ENCODE peak calls at places on chromosome 11, in six cellular contexts. H is PC-3, P is A549, M is cardiac fibroblast, J is colonic mucosa, S is Caco-2. N is an unnamed sample.

GRCh38 chr11:96213500-96213899 is 129.5 kb downstream of the MAML2 start:
- DNase-seq in P (no peak), M (peak; percentile 87), H (peak; percentile 69), S (no peak), J (no peak), N (no peak)

GRCh38 chr11:101862410-101863233 is 52.2 kb upstream of the CEP126 start:
- DNase-seq in J (peak; percentile 20), H (peak; percentile 71), S (peak; percentile 81), M (peak; percentile 81), P (peak; percentile 44), N (peak; percentile 26)

GRCh38 chr11:45897556-45897955 is 9.5 kb downstream of the FREY1 start:
- DNase-seq in P (no peak), M (no peak), S (no peak), J (no peak), H (no peak), N (no peak)

GRCh38 chr11:126914941-126915340 is 85.6 kb downstream of the KIRREL3 start:
- DNase-seq in S (no peak), H (no peak), M (no peak), P (no peak), J (no peak), N (no peak)

GRCh38 chr11:114782650-114783310 is 104.5 kb downstream of the NXPE2 start:
- DNase-seq in S (peak; percentile 53), M (no peak), J (no peak), H (no peak), P (no peak), N (no peak)

GRCh38 chr11:104443387-104443786 is 279.4 kb upstream of the PDGFD start:
- DNase-seq in S (no peak), J (no peak), P (no peak), H (peak; percentile 52), M (no peak), N (no peak)

GRCh38 chr11:125175896-125176575 is 11.5 kb downstream of the PKNOX2 start:
- DNase-seq in M (no peak), P (no peak), S (no peak), J (no peak), H (no peak), N (no peak)

GRCh38 chr11:76589477-76589876 is 81.1 kb downstream of the LRRC32 start:
- DNase-seq in S (no peak), H (no peak), J (no peak), P (no peak), M (no peak), N (no peak)

GRCh38 chr11:115581871-115582639 is 77.8 kb upstream of the CADM1 start:
- DNase-seq in S (peak; percentile 72), P (no peak), H (no peak), J (peak; percentile 53), M (no peak), N (no peak)

GRCh38 chr11:11032072-11032471 is 174.2 kb upstream of the ZBED5 start:
- DNase-seq in P (no peak), S (no peak), M (no peak), J (no peak), H (no peak), N (no peak)

GRCh38 chr11:5605849-5606248 is 9.4 kb downstream of the TRIM6 start:
- DNase-seq in M (peak; percentile 92), S (no peak), H (peak; percentile 59), J (no peak), P (no peak), N (no peak)

GRCh38 chr11:25593221-25593620 is 738.7 kb upstream of the ANO3 start:
- DNase-seq in H (no peak), P (no peak), M (no peak), J (no peak), S (no peak), N (no peak)

GRCh38 chr11:28529046-28529445 is 420.9 kb downstream of the METTL15 start:
- DNase-seq in M (peak; percentile 25), S (no peak), J (no peak), H (no peak), P (no peak), N (no peak)

GRCh38 chr11:36699271-36699670 is 101.2 kb upstream of the RAG2 start:
- DNase-seq in M (no peak), J (no peak), H (no peak), P (no peak), S (no peak), N (no peak)

GRCh38 chr11:109077340-109077927 is 344.6 kb upstream of the C11orf87 start:
- DNase-seq in H (no peak), S (no peak), P (no peak), J (no peak), M (no peak), N (no peak)

GRCh38 chr11:91926967-91927366 is 297.7 kb upstream of the FAT3 start:
- DNase-seq in H (no peak), P (no peak), J (no peak), S (no peak), M (no peak), N (peak; percentile 51)

GRCh38 chr11:64568041-64568571 is 22.9 kb upstream of the SLC22A12 start:
- DNase-seq in J (no peak), H (no peak), S (no peak), M (no peak), P (no peak), N (no peak)

GRCh38 chr11:45811109-45811435 is 6.1 kb downstream of the SLC35C1 start:
- DNase-seq in H (no peak), S (no peak), P (no peak), J (no peak), M (no peak), N (no peak)

GRCh38 chr11:131430466-131431176 is 60.2 kb downstream of the NTM start:
- DNase-seq in J (no peak), H (peak; percentile 12), M (no peak), P (no peak), S (no peak), N (no peak)

GRCh38 chr11:111081021-111081511 is 164.5 kb upstream of the POU2AF2 start:
- DNase-seq in S (no peak), M (peak; percentile 15), J (no peak), H (no peak), P (no peak), N (no peak)

GRCh38 chr11:29125621-29126020 is 891.2 kb downstream of the KCNA4 start:
- DNase-seq in S (no peak), M (no peak), J (no peak), P (no peak), H (no peak), N (no peak)

GRCh38 chr11:36091256-36091811 is 147.5 kb downstream of the LDLRAD3 start:
- DNase-seq in S (no peak), H (no peak), P (no peak), M (peak; percentile 79), J (no peak), N (no peak)

DNA sequence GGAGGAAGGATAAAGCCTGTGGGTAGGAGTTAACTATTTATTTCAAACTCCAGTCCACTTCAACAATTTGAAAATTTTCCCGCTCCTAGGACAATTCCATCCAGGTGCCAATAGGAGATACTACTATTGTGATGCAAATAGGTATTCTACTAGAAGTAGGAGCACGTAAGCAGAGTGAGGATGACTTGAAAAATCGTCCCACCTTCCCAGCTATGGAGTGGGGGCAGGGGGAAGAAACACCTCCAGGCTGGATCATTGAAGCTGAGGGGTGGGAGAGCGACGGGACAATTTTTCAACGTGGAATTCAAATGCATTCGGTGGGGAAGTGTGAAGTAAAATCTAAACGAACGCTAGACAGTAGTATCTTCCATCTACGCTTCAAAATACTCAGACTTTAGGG is 612 bp upstream of the ARHGAP42 start:
- DNase-seq in P (no peak), H (no peak), J (no peak), M (no peak), S (no peak), N (no peak)
- H3K4me3 ChIP-seq in P (peak overlapping the region; percentile 77), H (peak overlapping the region; percentile 87), J (peak overlapping the region; percentile 72), M (no peak overlapping the region), S (peak overlapping the region; percentile 85), N (peak overlapping the region; percentile 84)

DNA sequence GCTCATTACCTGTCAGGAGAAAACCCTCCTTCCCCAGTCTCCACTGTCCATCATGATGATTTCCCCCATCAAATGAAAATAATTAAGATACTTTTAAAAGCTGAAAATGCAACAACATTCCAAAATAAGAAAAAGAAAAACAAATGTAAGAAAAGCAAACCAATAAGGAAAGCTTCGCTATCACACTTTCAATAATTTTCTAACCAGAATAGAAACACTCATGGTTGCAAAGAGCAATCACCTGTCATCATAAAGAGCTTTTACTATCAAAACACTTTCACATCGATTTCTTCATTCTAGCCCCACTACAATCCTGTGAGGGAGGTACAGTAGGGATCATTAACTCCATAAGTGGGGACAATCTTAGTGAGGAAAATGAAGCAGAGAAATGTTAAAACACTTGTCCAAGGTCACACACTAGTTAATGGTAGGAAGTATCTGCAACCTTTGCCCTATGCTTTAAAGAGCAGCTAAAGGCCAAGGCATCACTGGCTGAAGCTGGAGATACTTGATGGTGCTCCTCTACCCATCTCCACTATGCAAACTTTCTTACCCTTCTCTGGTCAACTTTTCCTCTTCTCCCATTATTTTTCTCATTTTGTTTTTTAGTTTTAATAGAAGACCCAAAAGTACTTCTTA is 2.6 kb downstream of the RBM4B start:
- DNase-seq in P (no peak), S (no peak), H (no peak), J (no peak), M (no peak), N (no peak)
- H3K4me3 ChIP-seq in P (no peak overlapping the region), S (no peak overlapping the region), H (peak overlapping the region; percentile 68), J (no peak overlapping the region), M (no peak overlapping the region), N (no peak overlapping the region)

GRCh38 chr11:81222491-81222890 is 1511.2 kb downstream of the FAM181B start:
- DNase-seq in M (no peak), J (no peak), H (no peak), P (no peak), S (no peak), N (no peak)

GRCh38 chr11:81219661-81220060 is 1514.0 kb downstream of the FAM181B start:
- DNase-seq in S (no peak), P (no peak), M (no peak), H (no peak), J (no peak), N (no peak)

GRCh38 chr11:81224396-81224795 is 1509.3 kb downstream of the FAM181B start:
- DNase-seq in P (no peak), S (no peak), H (no peak), M (no peak), J (no peak), N (peak; percentile 4)

GRCh38 chr11:81220166-81220895 is 1513.3 kb downstream of the FAM181B start:
- DNase-seq in P (no peak), J (no peak), H (no peak), M (no peak), S (no peak), N (no peak)

GRCh38 chr11:81218440-81218839 is 1515.2 kb downstream of the FAM181B start:
- DNase-seq in S (no peak), P (no peak), H (no peak), J (no peak), M (no peak), N (no peak)
- H3K4me3 ChIP-seq in S (no peak overlapping the region), P (no peak overlapping the region), H (no peak overlapping the region), J (no peak overlapping the region), M (no peak overlapping the region), N (no peak overlapping the region)

GRCh38 chr11:122723576-122723975 is 68.1 kb downstream of the UBASH3B start:
- DNase-seq in S (no peak), M (peak; percentile 57), H (peak; percentile 39), J (no peak), P (no peak), N (no peak)

GRCh38 chr11:122724520-122724919 is 69.0 kb downstream of the UBASH3B start:
- DNase-seq in M (peak; percentile 65), S (no peak), H (no peak), J (no peak), P (no peak), N (no peak)

GRCh38 chr11:122721964-122722266 is 66.4 kb downstream of the UBASH3B start:
- DNase-seq in J (no peak), S (no peak), P (no peak), M (peak; percentile 91), H (peak; percentile 90), N (no peak)

GRCh38 chr11:122721201-122721963 is 65.9 kb downstream of the UBASH3B start:
- DNase-seq in P (no peak), J (no peak), S (no peak), H (no peak), M (peak; percentile 32), N (no peak)

GRCh38 chr11:122723106-122723505 is 67.6 kb downstream of the UBASH3B start:
- DNase-seq in P (no peak), H (no peak), J (no peak), S (no peak), M (peak; percentile 57), N (no peak)
- H3K4me3 ChIP-seq in P (no peak overlapping the region), H (no peak overlapping the region), J (no peak overlapping the region), S (no peak overlapping the region), M (no peak overlapping the region), N (no peak overlapping the region)

N was measured in adrenal gland.